ENCODE peak calls at places on chromosome 6, in five cellular contexts. V is fibroblast of pulmonary artery, Y is mesothelial cell of epicardium, N is A673, Q is cardiac muscle cell. T is an unnamed sample.

GRCh38 chr6:40555092-40555491 is 32.1 kb downstream of the LRFN2 start:
- DNase-seq in Q (no peak), Y (no peak), V (no peak), N (no peak), T (no peak)

GRCh38 chr6:138499303-138499991 is at the start of gene NHSL1:
- DNase-seq in V (no peak), Q (no peak), Y (no peak), N (peak; percentile 38), T (no peak)

GRCh38 chr6:112470396-112470795 is 123.3 kb downstream of the RFPL4B start:
- DNase-seq in Q (no peak), V (no peak), Y (no peak), N (no peak), T (no peak)

GRCh38 chr6:13342414-13343019 is 14.2 kb upstream of the TBC1D7 start:
- DNase-seq in N (no peak), V (no peak), Q (no peak), Y (no peak), T (no peak)

GRCh38 chr6:20417819-20418218 is 16.1 kb downstream of the E2F3 start:
- DNase-seq in V (no peak), Y (no peak), N (no peak), Q (no peak), T (no peak)

GRCh38 chr6:17305219-17306001 is 24.2 kb downstream of the RBM24 start:
- DNase-seq in N (no peak), V (peak; percentile 61), Y (no peak), Q (peak; percentile 59), T (no peak)

GRCh38 chr6:100426241-100426640 is 38.5 kb downstream of the SIM1 start:
- DNase-seq in Q (no peak), V (no peak), Y (no peak), N (peak; percentile 13), T (no peak)

GRCh38 chr6:67369679-67370078 is 1265.4 kb upstream of the ADGRB3 start:
- DNase-seq in V (no peak), Q (no peak), Y (no peak), N (no peak), T (no peak)

GRCh38 chr6:105302617-105303128 is 100.2 kb downstream of the PREP start:
- DNase-seq in Y (no peak), V (no peak), Q (no peak), N (no peak), T (no peak)

GRCh38 chr6:123127807-123128206 is 131.8 kb downstream of the CLVS2 start:
- DNase-seq in Q (no peak), Y (no peak), V (no peak), N (peak; percentile 26), T (no peak)

GRCh38 chr6:17712573-17712972 is 5.8 kb upstream of the NUP153 start:
- DNase-seq in V (no peak), Q (no peak), N (no peak), Y (no peak), T (no peak)

GRCh38 chr6:166423781-166424180 is 41.0 kb upstream of the MPC1 start:
- DNase-seq in Q (no peak), Y (no peak), V (no peak), N (no peak), T (no peak)

GRCh38 chr6:31465718-31466117 is 32.2 kb upstream of the MICB start:
- DNase-seq in Y (no peak), N (no peak), Q (no peak), V (no peak), T (no peak)

GRCh38 chr6:139597087-139597763 is 222.8 kb upstream of the CITED2 start:
- DNase-seq in V (peak; percentile 26), N (no peak), Y (no peak), Q (peak; percentile 24), T (no peak)

GRCh38 chr6:28353981-28354676 is 4.4 kb downstream of the ZKSCAN3 start:
- DNase-seq in V (peak; percentile 83), Q (peak; percentile 81), Y (no peak), N (no peak), T (no peak)

GRCh38 chr6:129766959-129767728 is 57.2 kb upstream of the ARHGAP18 start:
- DNase-seq in Q (peak; percentile 57), Y (peak; percentile 27), V (peak; percentile 49), N (peak; percentile 85), T (peak; percentile 38)

GRCh38 chr6:46325561-46326525 is 155.1 kb upstream of the ENPP5 start:
- DNase-seq in Q (peak; percentile 37), N (peak; percentile 56), V (peak; percentile 21), Y (no peak), T (no peak)

GRCh38 chr6:30769088-30769852 is 24.9 kb upstream of the IER3 start:
- DNase-seq in Q (peak; percentile 92), V (peak; percentile 94), N (peak; percentile 75), Y (no peak), T (peak; percentile 22)

GRCh38 chr6:100472674-100473073 is 8.0 kb upstream of the SIM1 start:
- DNase-seq in N (no peak), V (no peak), Q (no peak), Y (no peak), T (no peak)

GRCh38 chr6:41578714-41579610 is 32.8 kb downstream of the FOXP4 start:
- DNase-seq in N (peak; percentile 59), V (no peak), Y (no peak), Q (peak; percentile 39), T (no peak)

GRCh38 chr6:48449002-48449401 is 338.0 kb upstream of the PTCHD4 start:
- DNase-seq in Y (no peak), V (no peak), Q (peak; percentile 34), N (peak; percentile 4), T (no peak)
- TF ChIP-seq CTCF in Y (no peak), V (peak; percentile 22), Q (peak; percentile 23), N (peak; percentile 42), T (no peak)

GRCh38 chr6:125790403-125791150 is at the start of gene NCOA7:
- DNase-seq in N (peak; percentile 80), V (peak; percentile 69), Q (peak; percentile 82), Y (peak; percentile 45), T (peak; percentile 79)
- TF ChIP-seq CTCF in N (no peak), V (no peak), Q (no peak), Y (no peak), T (no peak)

GRCh38 chr6:793261-793660 is 100.3 kb upstream of the EXOC2 start:
- DNase-seq in Y (no peak), V (no peak), Q (no peak), N (no peak), T (no peak)
- TF ChIP-seq CTCF in Y (no peak), V (no peak), Q (no peak), N (no peak), T (no peak)

DNA sequence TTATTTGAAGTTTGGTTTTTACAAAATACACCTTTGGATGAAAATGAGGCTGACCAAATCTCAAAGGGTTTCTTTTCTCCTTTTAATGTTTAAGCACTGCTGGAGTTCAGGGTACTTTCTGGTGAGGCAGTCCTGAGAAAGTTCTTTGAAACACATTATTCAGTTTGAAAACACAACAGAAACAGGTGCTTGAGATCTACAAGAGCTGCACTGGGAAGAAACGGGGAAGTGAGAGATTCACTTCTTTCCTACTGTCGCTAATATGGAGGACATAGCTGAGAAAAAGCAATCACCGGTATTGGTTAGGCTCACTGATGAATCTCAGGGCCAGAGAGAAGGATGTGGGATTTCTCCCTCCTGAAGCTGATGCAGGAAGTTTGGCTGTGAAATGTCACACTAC is 22.9 kb upstream of the TMEM170B start:
- DNase-seq in V (no peak), Y (no peak), Q (no peak), N (no peak), T (no peak)
- TF ChIP-seq CTCF in V (no peak), Y (no peak), Q (no peak), N (no peak), T (no peak)

GRCh38 chr6:7848229-7848628 is 62.4 kb downstream of the TXNDC5 start:
- DNase-seq in Y (no peak), V (no peak), Q (no peak), N (no peak), T (no peak)

GRCh38 chr6:7851780-7852179 is 58.8 kb downstream of the TXNDC5 start:
- DNase-seq in N (no peak), V (no peak), Q (no peak), Y (no peak), T (no peak)

GRCh38 chr6:7841781-7842468 is 68.7 kb downstream of the TXNDC5 start:
- DNase-seq in Y (no peak), N (no peak), Q (peak; percentile 76), V (peak; percentile 80), T (no peak)

GRCh38 chr6:7846971-7847818 is 63.4 kb downstream of the TXNDC5 start:
- DNase-seq in Y (no peak), N (no peak), V (peak; percentile 79), Q (peak; percentile 75), T (no peak)
- TF ChIP-seq CTCF in Y (no peak), N (no peak), V (peak; percentile 74), Q (peak; percentile 77), T (no peak)

GRCh38 chr6:22145294-22145693 is 151.5 kb downstream of the PRL start:
- DNase-seq in Y (no peak), N (no peak), Q (no peak), V (no peak), T (no peak)

GRCh38 chr6:22146581-22147468 is 150.0 kb downstream of the PRL start:
- DNase-seq in Y (no peak), Q (peak; percentile 27), V (peak; percentile 8), N (no peak), T (no peak)

GRCh38 chr6:22147983-22148797 is 148.6 kb downstream of the PRL start:
- DNase-seq in Y (no peak), N (peak; percentile 59), Q (peak; percentile 83), V (peak; percentile 74), T (no peak)

GRCh38 chr6:22147469-22147815 is 149.4 kb downstream of the PRL start:
- DNase-seq in Q (no peak), Y (no peak), N (no peak), V (no peak), T (no peak)

GRCh38 chr6:22145823-22146379 is 150.9 kb downstream of the PRL start:
- DNase-seq in N (peak; percentile 39), V (peak; percentile 65), Y (no peak), Q (peak; percentile 77), T (no peak)
- TF ChIP-seq CTCF in N (peak; percentile 42), V (peak; percentile 30), Y (no peak), Q (peak; percentile 45), T (no peak)

T was measured in natural killer cell.